ENCODE peak calls at places on chromosomes 13 and 19, in ten cellular contexts. F is cardiac muscle cell; G is lung; E is prostate gland; A is fibroblast of lung; Q is RWPE1; B is CD4-positive, CD25-positive, alpha-beta regulatory T cell; Y is HCT116; D is adrenal gland; M is K562. J is an unnamed sample.
A peak's percentile ranks its signal among the peaks of the same experiment; 100 is the strongest.

GRCh38 chr13:102677122-102677521 is 17.7 kb downstream of the METTL21C start:
- DNase-seq in F (no peak), G (no peak), E (no peak), A (no peak), Q (no peak), B (no peak), Y (no peak), D (no peak), M (no peak), J (no peak)

GRCh38 chr13:41496420-41497234 is 39.3 kb downstream of the RGCC start:
- DNase-seq in F (no peak), G (no peak), E (no peak), A (peak; percentile 63), Q (no peak), B (no peak), Y (no peak), D (no peak), M (no peak), J (no peak)

GRCh38 chr13:108551674-108552073 is 77.7 kb upstream of the MYO16 start:
- DNase-seq in F (no peak), G (no peak), E (no peak), A (peak; percentile 2), Q (no peak), B (no peak), Y (no peak), D (no peak), M (no peak), J (no peak)

GRCh38 chr19:37251308-37252229 is 33.6 kb downstream of the ZNF383 start:
- DNase-seq in F (peak; percentile 98), G (peak; percentile 67), E (peak; percentile 75), A (peak; percentile 99), Q (peak; percentile 85), B (peak; percentile 19), Y (no peak), D (peak; percentile 81), M (no peak), J (peak; percentile 72)

GRCh38 chr13:104011505-104012270 is 945.5 kb upstream of the SLC10A2 start:
- DNase-seq in F (peak; percentile 20), G (no peak), E (peak; percentile 43), A (no peak), Q (no peak), B (no peak), Y (no peak), D (no peak), M (no peak), J (peak; percentile 44)

GRCh38 chr13:112716461-112716820 is 26.6 kb downstream of the ATP11A start:
- DNase-seq in F (no peak), G (no peak), E (no peak), A (no peak), Q (no peak), B (no peak), Y (no peak), D (no peak), M (no peak), J (no peak)

GRCh38 chr19:12864721-12865715 is 16.2 kb downstream of the DNASE2 start:
- DNase-seq in F (no peak), G (no peak), E (no peak), A (no peak), Q (no peak), B (no peak), Y (no peak), D (no peak), M (no peak), J (peak; percentile 61)

GRCh38 chr19:18543814-18544475 is 572 bp upstream of the FKBP8 start:
- DNase-seq in F (peak; percentile 72), G (peak; percentile 66), E (no peak), A (peak; percentile 56), Q (peak; percentile 73), B (peak; percentile 62), Y (peak; percentile 76), D (peak; percentile 50), M (peak; percentile 99), J (peak; percentile 52)

GRCh38 chr13:31588331-31588730 is 151.0 kb upstream of the RXFP2 start:
- DNase-seq in F (no peak), G (no peak), E (no peak), A (no peak), Q (no peak), B (no peak), Y (no peak), D (no peak), M (no peak), J (no peak)

GRCh38 chr13:60230593-60230992 is 66.9 kb upstream of the DIAPH3 start:
- DNase-seq in F (peak; percentile 62), G (no peak), E (no peak), A (peak; percentile 9), Q (no peak), B (no peak), Y (no peak), D (no peak), M (peak; percentile 63), J (no peak)

GRCh38 chr13:43357435-43358065 is 334.2 kb downstream of the DNAJC15 start:
- DNase-seq in F (no peak), G (no peak), E (no peak), A (no peak), Q (no peak), B (no peak), Y (no peak), D (no peak), M (no peak), J (no peak)

GRCh38 chr13:62360609-62361008 is 945.0 kb upstream of the PCDH20 start:
- DNase-seq in F (no peak), G (no peak), E (no peak), A (no peak), Q (no peak), B (no peak), Y (no peak), D (no peak), M (no peak), J (no peak)

GRCh38 chr13:51731759-51732158 is 72.2 kb downstream of the DHRS12 start:
- DNase-seq in F (peak; percentile 82), G (no peak), E (no peak), A (peak; percentile 83), Q (no peak), B (no peak), Y (no peak), D (no peak), M (no peak), J (no peak)

GRCh38 chr13:73228546-73228945 is 169.7 kb downstream of the KLF5 start:
- DNase-seq in F (peak; percentile 10), G (no peak), E (no peak), A (no peak), Q (no peak), B (no peak), Y (no peak), D (no peak), M (no peak), J (no peak)

DNA sequence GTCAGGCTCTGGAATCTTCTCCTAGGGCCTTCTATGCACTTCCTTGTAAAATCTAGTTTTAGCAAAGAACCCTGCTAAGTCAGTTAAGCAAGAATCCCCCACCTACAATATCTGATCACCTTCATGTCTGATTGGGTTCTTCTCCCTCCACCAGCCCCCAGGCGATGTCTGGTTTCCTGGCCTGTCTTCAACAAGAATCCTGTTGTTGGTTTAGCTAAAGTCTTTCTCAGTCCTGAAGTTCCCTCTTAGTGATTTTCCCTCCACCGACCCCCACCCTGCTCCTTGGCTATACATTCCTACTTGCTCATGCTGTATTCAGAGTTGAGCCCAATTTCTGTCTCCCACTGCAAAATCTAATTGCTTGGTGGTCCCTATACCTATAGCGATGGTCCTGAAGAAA is 35.2 kb upstream of the SLC46A3 start:
- DNase-seq in F (no peak), G (no peak), E (no peak), A (no peak), Q (no peak), B (no peak), Y (no peak), D (no peak), M (no peak), J (no peak)
- H3K27ac ChIP-seq in F (peak overlapping the region; percentile 2), G (no peak overlapping the region), E (no peak overlapping the region), A (peak overlapping the region; percentile 42), Q (peak overlapping the region; percentile 60), B (no peak overlapping the region), Y (peak overlapping the region; percentile 66), D (no peak overlapping the region), M (no peak overlapping the region), J (no peak overlapping the region)

GRCh38 chr19:941292-942132 is 15.7 kb downstream of the ARID3A start:
- DNase-seq in F (no peak), G (no peak), E (no peak), A (no peak), Q (no peak), B (no peak), Y (no peak), D (no peak), M (no peak), J (no peak)
- H3K27ac ChIP-seq in F (no peak overlapping the region), G (peak overlapping the region; percentile 85), E (peak overlapping the region; percentile 77), A (peak overlapping the region; percentile 72), Q (peak overlapping the region; percentile 92), B (peak overlapping the region; percentile 66), Y (peak overlapping the region; percentile 70), D (no peak overlapping the region), M (no peak overlapping the region), J (peak overlapping the region; percentile 93)

DNA sequence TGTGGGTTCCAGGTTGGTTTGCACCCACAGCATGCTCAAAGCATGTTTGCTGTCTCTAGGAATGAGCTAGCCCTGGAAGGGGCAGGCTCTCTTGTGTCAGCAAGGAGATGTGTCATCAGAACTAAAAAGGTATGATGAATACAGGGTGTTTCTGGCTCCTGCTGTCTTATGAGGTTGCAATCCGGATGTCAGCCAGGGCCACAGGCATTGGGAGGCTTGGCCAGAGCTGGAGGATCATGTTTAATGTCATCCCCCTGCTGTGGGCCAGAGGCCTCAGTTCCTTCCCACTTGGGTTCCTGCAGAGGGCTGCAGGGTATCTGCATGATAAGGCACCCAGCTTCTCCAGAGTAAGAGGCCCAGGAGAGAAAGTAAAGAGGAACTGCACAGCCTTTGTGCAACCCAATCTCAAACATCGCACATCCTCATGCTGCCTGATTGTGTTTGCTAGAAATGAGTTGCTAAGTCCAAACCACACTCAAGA is 193.6 kb downstream of the COL4A1 start:
- DNase-seq in F (peak; percentile 45), G (no peak), E (no peak), A (no peak), Q (peak; percentile 61), B (no peak), Y (no peak), D (no peak), M (no peak), J (no peak)
- H3K27ac ChIP-seq in F (no peak overlapping the region), G (no peak overlapping the region), E (no peak overlapping the region), A (no peak overlapping the region), Q (peak overlapping the region; percentile 51), B (no peak overlapping the region), Y (no peak overlapping the region), D (no peak overlapping the region), M (no peak overlapping the region), J (no peak overlapping the region)

GRCh38 chr19:7915250-7916136 is 863 bp downstream of the TGFBR3L start:
- DNase-seq in F (no peak), G (no peak), E (no peak), A (no peak), Q (no peak), B (no peak), Y (no peak), D (no peak), M (no peak), J (no peak)
- H3K27ac ChIP-seq in F (no peak overlapping the region), G (no peak overlapping the region), E (no peak overlapping the region), A (no peak overlapping the region), Q (peak overlapping the region; percentile 70), B (no peak overlapping the region), Y (peak overlapping the region; percentile 89), D (no peak overlapping the region), M (no peak overlapping the region), J (no peak overlapping the region)

J was measured in body of pancreas.